ENCODE peak calls at places on chromosomes 2 and 18, in four cellular contexts. Q, R, D and C are unnamed samples.

GRCh38 chr18:54787616-54788015 is 40.7 kb upstream of the RAB27B start:
- DNase-seq in Q (no peak), R (no peak), D (no peak), C (no peak)

GRCh38 chr2:150733219-150733618 is 245.8 kb upstream of the RND3 start:
- DNase-seq in Q (no peak), R (no peak), D (peak), C (no peak)

GRCh38 chr2:10309286-10309685 is 6.6 kb downstream of the HPCAL1 start:
- DNase-seq in Q (no peak), R (no peak), D (no peak), C (no peak)

GRCh38 chr2:70785137-70785911 is 5.1 kb downstream of the FIGLA start:
- DNase-seq in Q (peak), R (peak), D (no peak), C (no peak)

GRCh38 chr2:228318218-228318617 is 136.7 kb upstream of the SPHKAP start:
- DNase-seq in Q (peak), R (peak), D (peak), C (no peak)

GRCh38 chr18:74284501-74285004 is 7.2 kb downstream of the CYB5A start:
- DNase-seq in Q (no peak), R (no peak), D (no peak), C (no peak)

GRCh38 chr2:140737006-140737405 is 1393.8 kb downstream of the LRP1B start:
- DNase-seq in Q (no peak), R (no peak), D (no peak), C (no peak)

GRCh38 chr18:25262920-25263319 is 89.0 kb downstream of the ZNF521 start:
- DNase-seq in Q (no peak), R (peak), D (no peak), C (no peak)

GRCh38 chr2:219541611-219542180 is 1.9 kb downstream of the CHPF start:
- DNase-seq in Q (peak), R (peak), D (peak), C (no peak)

GRCh38 chr2:238692562-238692961 is 155.3 kb upstream of the TWIST2 start:
- DNase-seq in Q (no peak), R (no peak), D (no peak), C (no peak)

GRCh38 chr18:42087195-42087594 is 132.2 kb downstream of the PIK3C3 start:
- DNase-seq in Q (no peak), R (no peak), D (no peak), C (no peak)

GRCh38 chr2:49045083-49045482 is 109.2 kb downstream of the FSHR start:
- DNase-seq in Q (no peak), R (no peak), D (no peak), C (no peak)

GRCh38 chr2:39516347-39517101 is 79.4 kb upstream of the MAP4K3 start:
- DNase-seq in Q (no peak), R (no peak), D (peak), C (peak)

GRCh38 chr2:136129601-136130000 is 11.7 kb upstream of the CXCR4 start:
- DNase-seq in Q (no peak), R (peak), D (no peak), C (no peak)

GRCh38 chr18:46402396-46402795 is 254.6 kb downstream of the LOXHD1 start:
- DNase-seq in Q (no peak), R (no peak), D (no peak), C (no peak)

GRCh38 chr18:56541340-56541739 is 97.1 kb downstream of the TXNL1 start:
- DNase-seq in Q (no peak), R (no peak), D (no peak), C (no peak)

GRCh38 chr2:98140210-98140609 is 53.2 kb downstream of the VWA3B start:
- DNase-seq in Q (no peak), R (no peak), D (no peak), C (no peak)

GRCh38 chr2:159083601-159084000 is 115.2 kb downstream of the TANC1 start:
- DNase-seq in Q (no peak), R (peak), D (no peak), C (no peak)

GRCh38 chr2:166302036-166302435 is 73.7 kb downstream of the SCN9A start:
- DNase-seq in Q (no peak), R (no peak), D (no peak), C (no peak)

GRCh38 chr2:149330127-149331022 is at the start of gene LYPD6:
- DNase-seq in Q (peak), R (peak), D (peak), C (peak)

GRCh38 chr18:46179306-46179705 is 75.1 kb downstream of the HAUS1 start:
- DNase-seq in Q (no peak), R (no peak), D (no peak), C (no peak)

GRCh38 chr2:125386074-125386473 is 1269.9 kb upstream of the GYPC start:
- DNase-seq in Q (no peak), R (no peak), D (no peak), C (no peak)

GRCh38 chr2:106839849-106840595 is 45.9 kb downstream of the ST6GAL2 start:
- DNase-seq in Q (no peak), R (peak), D (no peak), C (no peak)

GRCh38 chr2:167753142-167753541 is 494.3 kb downstream of the STK39 start:
- DNase-seq in Q (no peak), R (no peak), D (no peak), C (no peak)

GRCh38 chr2:45329045-45329677 is 281.9 kb downstream of the SRBD1 start:
- DNase-seq in Q (no peak), R (peak), D (no peak), C (no peak)

GRCh38 chr18:22637787-22638186 is 220.1 kb upstream of the CTAGE1 start:
- DNase-seq in Q (no peak), R (peak), D (no peak), C (no peak)

GRCh38 chr2:17056236-17056635 is 390.6 kb upstream of the CYRIA start:
- DNase-seq in Q (no peak), R (no peak), D (no peak), C (no peak)

GRCh38 chr2:84878459-84878858 is 2.4 kb downstream of the TRABD2A start:
- DNase-seq in Q (no peak), R (no peak), D (no peak), C (no peak)

GRCh38 chr2:111710085-111710484 is 173.9 kb downstream of the ANAPC1 start:
- DNase-seq in Q (no peak), R (no peak), D (no peak), C (no peak)

GRCh38 chr2:196059491-196059960 is 9.1 kb downstream of the DNAH7 start:
- DNase-seq in Q (no peak), R (no peak), D (no peak), C (no peak)

GRCh38 chr2:221602938-221603337 is 30.8 kb upstream of the EPHA4 start:
- DNase-seq in Q (no peak), R (no peak), D (no peak), C (no peak)

GRCh38 chr2:79191081-79191480 is 31.5 kb upstream of the REG3A start:
- DNase-seq in Q (no peak), R (no peak), D (no peak), C (no peak)

GRCh38 chr18:79935098-79935480 is 16.4 kb downstream of the SLC66A2 start:
- DNase-seq in Q (no peak), R (no peak), D (no peak), C (no peak)

DNA sequence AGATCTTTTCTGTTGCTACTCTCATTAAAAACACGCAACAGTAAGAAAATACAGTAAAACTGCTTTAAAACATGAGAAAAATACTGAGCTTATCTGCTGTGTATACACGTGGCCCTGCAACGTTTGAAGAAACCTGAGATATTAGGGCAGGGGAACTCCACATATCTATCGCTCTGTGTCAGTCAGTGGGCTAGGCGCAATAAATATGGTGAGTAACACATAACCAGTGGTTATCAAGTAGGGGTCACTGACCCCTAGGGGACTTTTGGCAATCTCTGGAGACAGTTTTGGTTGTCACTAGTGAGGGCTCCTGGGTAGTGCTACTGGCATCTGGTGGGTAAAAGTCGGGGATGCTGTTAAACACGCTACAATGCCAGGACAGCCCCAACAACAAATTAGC is 14.9 kb downstream of the STAT1 start:
- DNase-seq in Q (no peak), R (no peak), D (no peak), C (no peak)
- H3K27ac ChIP-seq in Q (no peak), R (no peak), D (no peak), C (no peak)

GRCh38 chr2:176161041-176161785 is 4.1 kb downstream of the HOXD3 start:
- DNase-seq in Q (no peak), R (no peak), D (no peak), C (no peak)

GRCh38 chr2:176158306-176158643 is 1.2 kb downstream of the HOXD3 start:
- DNase-seq in Q (no peak), R (no peak), D (no peak), C (no peak)

GRCh38 chr2:176158855-176159677 is 2.0 kb downstream of the HOXD3 start:
- DNase-seq in Q (no peak), R (no peak), D (no peak), C (no peak)

GRCh38 chr2:176160251-176161040 is 3.3 kb downstream of the HOXD3 start:
- DNase-seq in Q (no peak), R (no peak), D (no peak), C (no peak)

GRCh38 chr2:176159678-176160250 is 2.7 kb downstream of the HOXD3 start:
- DNase-seq in Q (no peak), R (no peak), D (no peak), C (no peak)
- H3K27ac ChIP-seq in Q (peak), R (no peak), D (no peak), C (no peak)

GRCh38 chr2:54903736-54904554 is 146.3 kb downstream of the RTN4 start:
- DNase-seq in Q (no peak), R (peak), D (peak), C (no peak)
- H3K27ac ChIP-seq in Q (no peak), R (peak), D (peak), C (no peak)

DNA sequence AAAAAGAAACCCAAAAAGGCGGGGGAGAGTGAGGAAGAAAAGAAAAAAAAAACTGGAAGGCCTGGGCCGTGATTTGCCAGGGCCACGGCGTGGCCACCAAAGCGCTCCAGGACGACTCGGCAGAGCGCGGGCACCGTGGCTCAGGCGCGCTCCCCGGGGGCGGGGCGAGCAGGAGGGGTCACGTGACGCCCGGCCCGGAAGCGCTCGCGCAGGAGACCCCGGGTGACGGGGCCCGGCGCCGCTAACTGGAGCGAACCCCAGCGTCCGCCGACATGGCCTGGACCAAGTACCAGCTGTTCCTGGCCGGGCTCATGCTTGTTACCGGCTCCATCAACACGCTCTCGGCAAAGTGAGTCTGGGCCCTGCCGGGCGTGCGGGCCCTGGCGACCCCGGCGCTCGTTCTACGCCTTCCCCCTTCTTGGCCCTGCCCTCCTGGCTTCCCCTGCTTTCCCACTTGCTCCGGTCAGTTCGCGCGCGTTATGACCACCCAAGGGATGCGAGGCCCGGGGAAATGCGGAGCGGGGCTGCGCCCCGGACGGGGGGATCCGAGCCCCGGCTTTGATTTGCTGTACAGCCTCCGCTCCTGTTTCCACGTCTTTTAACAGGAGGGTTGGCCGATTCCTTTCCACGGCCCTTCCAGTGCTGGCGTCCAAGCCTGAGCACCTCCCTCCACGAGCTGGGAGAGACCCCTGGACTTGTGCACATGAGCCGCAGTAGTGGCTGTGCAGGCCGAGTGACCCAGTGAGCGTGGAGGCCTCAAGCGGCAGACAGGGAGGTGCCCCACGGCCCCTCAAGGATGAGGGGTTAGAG is at the start of gene SLC35F6:
- DNase-seq in Q (peak), R (peak), D (peak), C (peak)
- H3K27ac ChIP-seq in Q (peak), R (peak), D (peak), C (peak)

GRCh38 chr2:127516031-127516430 is 10.3 kb downstream of the IWS1 start:
- DNase-seq in Q (peak), R (no peak), D (no peak), C (peak)

GRCh38 chr2:127515383-127515915 is 10.8 kb downstream of the IWS1 start:
- DNase-seq in Q (peak), R (no peak), D (no peak), C (no peak)

GRCh38 chr2:127512362-127512761 is 13.9 kb downstream of the IWS1 start:
- DNase-seq in Q (no peak), R (no peak), D (no peak), C (no peak)

GRCh38 chr2:127514076-127514475 is 12.2 kb downstream of the IWS1 start:
- DNase-seq in Q (no peak), R (no peak), D (no peak), C (no peak)

DNA sequence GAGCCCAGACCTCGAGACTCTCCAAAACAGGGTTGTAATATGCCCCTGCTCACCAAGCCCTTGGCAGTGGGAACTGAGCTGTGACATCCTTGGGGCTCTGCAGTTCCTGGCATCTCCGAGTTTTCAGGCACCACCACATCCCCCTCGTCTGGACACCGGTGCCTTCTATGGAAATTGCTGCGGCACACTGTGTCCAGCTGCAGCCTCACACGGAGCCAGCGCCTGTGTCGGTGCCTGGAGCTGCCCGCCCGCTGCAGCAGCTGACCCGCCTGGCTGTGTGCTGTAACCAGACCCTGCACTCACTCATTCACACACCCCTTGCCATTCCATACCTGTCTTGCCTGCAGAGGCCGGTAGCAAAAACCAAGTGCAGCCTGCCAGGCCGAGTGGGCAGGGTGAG is 11.8 kb downstream of the IWS1 start:
- DNase-seq in Q (no peak), R (no peak), D (no peak), C (peak)
- H3K27ac ChIP-seq in Q (no peak), R (no peak), D (no peak), C (peak)